ENCODE peak calls at places on chromosomes 12 and 14, in ten cellular contexts. B is GM23248, H is ovary, S is A549, M is upper lobe of right lung, J is heart left ventricle, P is fibroblast of lung, L is thoracic aorta, D is astrocyte of the spinal cord, R is AG04449. E is an unnamed sample.
A peak's percentile ranks its signal among the peaks of the same experiment; 100 is the strongest.

GRCh38 chr12:127083028-127083949 is 1183.7 kb upstream of the TMEM132C start:
- DNase-seq in B (peak; percentile 88), H (no peak), S (peak; percentile 79), M (no peak), J (no peak), P (peak; percentile 84), L (no peak), D (peak; percentile 88), R (peak; percentile 26), E (peak; percentile 82)

GRCh38 chr14:92465353-92466067 is 48.1 kb upstream of the RIN3 start:
- DNase-seq in B (no peak), H (no peak), S (no peak), M (peak; percentile 32), J (no peak), P (no peak), L (no peak), D (no peak), R (no peak), E (no peak)

GRCh38 chr14:34425095-34425851 is 36.8 kb downstream of the SPTSSA start:
- DNase-seq in B (no peak), H (no peak), S (no peak), M (no peak), J (no peak), P (no peak), L (no peak), D (no peak), R (no peak), E (peak; percentile 7)

GRCh38 chr12:132886529-132887477 is 602 bp downstream of the CHFR start:
- DNase-seq in B (peak; percentile 48), H (no peak), S (peak; percentile 12), M (no peak), J (no peak), P (no peak), L (no peak), D (peak; percentile 7), R (no peak), E (peak; percentile 9)

GRCh38 chr12:88575361-88575959 is 4.8 kb downstream of the KITLG start:
- DNase-seq in B (no peak), H (no peak), S (no peak), M (no peak), J (no peak), P (no peak), L (no peak), D (no peak), R (no peak), E (no peak)

GRCh38 chr12:41563044-41563443 is 374.9 kb downstream of the PDZRN4 start:
- DNase-seq in B (no peak), H (no peak), S (no peak), M (no peak), J (no peak), P (no peak), L (no peak), D (no peak), R (no peak), E (no peak)

GRCh38 chr14:61574514-61574807 is 120.9 kb upstream of the HIF1A start:
- DNase-seq in B (no peak), H (no peak), S (no peak), M (no peak), J (no peak), P (no peak), L (no peak), D (no peak), R (no peak), E (peak; percentile 80)

GRCh38 chr14:96065661-96066459 is 26.7 kb downstream of the C14orf132 start:
- DNase-seq in B (no peak), H (peak; percentile 3), S (no peak), M (peak; percentile 25), J (no peak), P (no peak), L (no peak), D (no peak), R (no peak), E (no peak)

GRCh38 chr14:65035049-65035448 is 48.4 kb downstream of the FNTB start:
- DNase-seq in B (no peak), H (peak; percentile 83), S (no peak), M (peak; percentile 68), J (peak; percentile 69), P (no peak), L (no peak), D (no peak), R (no peak), E (no peak)

GRCh38 chr12:106290666-106291065 is 11.9 kb upstream of the TCP11L2 start:
- DNase-seq in B (no peak), H (no peak), S (no peak), M (no peak), J (no peak), P (no peak), L (no peak), D (no peak), R (no peak), E (no peak)

GRCh38 chr12:47094804-47095203 is 15.0 kb upstream of the AMIGO2 start:
- DNase-seq in B (no peak), H (no peak), S (no peak), M (no peak), J (no peak), P (peak; percentile 78), L (no peak), D (peak; percentile 59), R (no peak), E (peak; percentile 78)

GRCh38 chr12:52217223-52217622 is 15.8 kb upstream of the KRT7 start:
- DNase-seq in B (no peak), H (peak; percentile 59), S (no peak), M (peak; percentile 92), J (peak; percentile 80), P (no peak), L (no peak), D (no peak), R (no peak), E (peak; percentile 93)

GRCh38 chr12:108905725-108906124 is 25.8 kb downstream of the DAO start:
- DNase-seq in B (no peak), H (no peak), S (no peak), M (no peak), J (no peak), P (no peak), L (no peak), D (no peak), R (no peak), E (no peak)

GRCh38 chr12:55720071-55720564 is at the start of gene RDH5:
- DNase-seq in B (peak; percentile 94), H (no peak), S (no peak), M (no peak), J (peak; percentile 73), P (peak; percentile 96), L (peak; percentile 74), D (peak; percentile 78), R (no peak), E (peak; percentile 42)

GRCh38 chr12:130832561-130833209 is 6.4 kb downstream of the STX2 start:
- DNase-seq in B (peak; percentile 81), H (peak; percentile 59), S (no peak), M (no peak), J (peak; percentile 63), P (peak; percentile 68), L (no peak), D (peak; percentile 39), R (no peak), E (peak; percentile 72)

GRCh38 chr12:53217930-53218307 is 10.9 kb upstream of the ITGB7 start:
- DNase-seq in B (peak; percentile 72), H (no peak), S (no peak), M (no peak), J (no peak), P (no peak), L (no peak), D (no peak), R (no peak), E (peak; percentile 37)
- H3K4me3 ChIP-seq in B (peak overlapping the region; percentile 87), H (peak overlapping the region; percentile 79), S (no peak overlapping the region), M (peak overlapping the region; percentile 79), J (peak overlapping the region; percentile 83), P (peak overlapping the region; percentile 83), L (peak overlapping the region; percentile 82), D (peak overlapping the region; percentile 57), R (peak overlapping the region; percentile 95), E (no peak overlapping the region)

GRCh38 chr14:24432259-24433131 is 2.7 kb downstream of the KHNYN start:
- DNase-seq in B (peak; percentile 59), H (peak; percentile 53), S (no peak), M (no peak), J (peak; percentile 66), P (no peak), L (no peak), D (no peak), R (no peak), E (no peak)
- H3K4me3 ChIP-seq in B (peak overlapping the region; percentile 97), H (no peak overlapping the region), S (no peak overlapping the region), M (peak overlapping the region; percentile 86), J (peak overlapping the region; percentile 79), P (no peak overlapping the region), L (no peak overlapping the region), D (peak overlapping the region; percentile 26), R (peak overlapping the region; percentile 88), E (peak overlapping the region; percentile 21)

DNA sequence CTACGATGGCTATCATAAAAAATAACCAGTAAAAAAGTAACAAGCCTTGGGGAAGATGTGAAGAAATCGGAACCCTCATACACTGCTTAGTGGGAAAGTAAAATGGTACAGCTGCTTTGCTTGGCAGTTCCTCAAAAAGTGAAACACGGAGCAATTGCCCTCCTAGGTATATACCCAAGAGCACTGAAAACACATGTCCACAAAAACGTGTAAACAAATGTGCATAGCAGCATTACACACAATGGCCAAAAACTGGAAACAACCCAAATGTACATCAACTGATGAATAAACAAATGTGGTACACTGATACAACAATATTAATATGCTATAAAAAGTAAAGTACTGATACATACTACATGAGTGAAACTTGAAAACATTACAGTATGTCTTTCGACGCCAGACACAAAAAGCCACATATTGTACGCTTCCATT is 1.2 kb downstream of the SLC41A2 start:
- DNase-seq in B (peak; percentile 13), H (no peak), S (no peak), M (no peak), J (no peak), P (no peak), L (no peak), D (no peak), R (no peak), E (no peak)
- H3K4me3 ChIP-seq in B (peak overlapping the region; percentile 96), H (peak overlapping the region; percentile 61), S (peak overlapping the region; percentile 95), M (peak overlapping the region; percentile 71), J (no peak overlapping the region), P (peak overlapping the region; percentile 71), L (peak overlapping the region; percentile 86), D (no peak overlapping the region), R (no peak overlapping the region), E (no peak overlapping the region)

GRCh38 chr14:97361181-97361580 is 564.0 kb downstream of the VRK1 start:
- DNase-seq in B (no peak), H (no peak), S (no peak), M (no peak), J (no peak), P (no peak), L (no peak), D (no peak), R (no peak), E (no peak)
- H3K4me3 ChIP-seq in B (no peak overlapping the region), H (no peak overlapping the region), S (no peak overlapping the region), M (no peak overlapping the region), J (no peak overlapping the region), P (no peak overlapping the region), L (no peak overlapping the region), D (no peak overlapping the region), R (no peak overlapping the region), E (no peak overlapping the region)

DNA sequence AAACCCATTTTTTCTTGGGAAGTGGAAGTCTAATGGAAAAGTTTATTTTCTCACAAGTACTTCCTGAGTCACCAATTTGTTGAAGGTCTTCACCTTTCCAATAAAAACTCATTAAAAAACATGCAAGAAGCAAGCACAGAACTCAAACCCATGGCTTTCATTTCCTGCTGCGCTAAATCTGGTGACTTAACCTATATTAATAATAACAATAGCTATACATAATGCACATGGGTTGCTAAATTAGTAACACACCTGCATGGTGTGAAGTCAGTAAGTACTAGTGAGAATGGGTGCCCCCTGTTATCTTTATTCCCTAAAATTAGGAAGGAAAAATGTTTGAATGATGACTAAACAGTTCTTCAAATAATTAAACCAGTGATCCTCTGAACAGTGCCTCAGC is 52.3 kb downstream of the PPP2R5C start:
- DNase-seq in B (peak; percentile 13), H (no peak), S (no peak), M (no peak), J (no peak), P (no peak), L (no peak), D (no peak), R (no peak), E (no peak)
- H3K4me3 ChIP-seq in B (no peak overlapping the region), H (no peak overlapping the region), S (no peak overlapping the region), M (no peak overlapping the region), J (no peak overlapping the region), P (no peak overlapping the region), L (no peak overlapping the region), D (no peak overlapping the region), R (no peak overlapping the region), E (no peak overlapping the region)

E was measured in epithelial cell of esophagus.